ENCODE peak calls at places on chromosome 9, in ten cellular contexts. G is NCI-H2227 treated with DMSO at 0.1 percent for 48 hours; S is COR-L47; Y is activated CD8-positive, alpha-beta memory T cell treated with anti-CD3 and anti-CD28 coated beads for 24 hours; W is DMS153; U is posterior cingulate gyrus; F is hypothalamus; D is stimulated activated CD4-positive, alpha-beta T cell treated with anti-CD3 and anti-CD28 coated beads, Interleukin-1b, Interleukin-23, amount 100 ng/mL, for 24 hours; V is stimulated activated CD8-positive, alpha-beta memory T cell treated with anti-CD3 and anti-CD28 coated beads, Interleukin-2, amount 100 ng/mL, for 1 hour; N is HS-5. K is an unnamed sample.

GRCh38 chr9:6545017-6545691 is 100.4 kb downstream of the GLDC start:
- DNase-seq in S (no peak), U (no peak), G (no peak), N (no peak), W (no peak), D (no peak), F (no peak), V (no peak), Y (no peak), K (no peak)

GRCh38 chr9:119216891-119217290 is 152.3 kb downstream of the BRINP1 start:
- DNase-seq in V (no peak), S (no peak), G (no peak), N (no peak), U (no peak), Y (no peak), W (no peak), F (peak), D (no peak), K (no peak)

GRCh38 chr9:18114559-18114958 is 359.4 kb upstream of the ADAMTSL1 start:
- DNase-seq in V (no peak), Y (no peak), G (no peak), S (no peak), D (no peak), N (no peak), W (no peak), F (no peak), U (no peak), K (no peak)

GRCh38 chr9:92404437-92404836 is at the start of gene OGN:
- DNase-seq in V (no peak), G (no peak), F (no peak), U (no peak), D (no peak), N (no peak), Y (no peak), W (no peak), S (no peak), K (no peak)

GRCh38 chr9:97991818-97992217 is 8.7 kb downstream of the ANP32B start:
- DNase-seq in D (no peak), S (no peak), N (no peak), W (no peak), U (no peak), G (no peak), F (no peak), Y (no peak), V (no peak), K (no peak)

GRCh38 chr9:20930836-20931235 is 100.6 kb downstream of the HACD4 start:
- DNase-seq in V (no peak), Y (no peak), F (no peak), S (no peak), W (no peak), U (no peak), G (no peak), N (no peak), D (no peak), K (no peak)

GRCh38 chr9:89878687-89879086 is 273.9 kb downstream of the GADD45G start:
- DNase-seq in S (peak), V (no peak), Y (peak), D (no peak), W (peak), G (no peak), F (peak), U (no peak), N (no peak), K (no peak)

GRCh38 chr9:34513567-34514214 is 9.1 kb downstream of the ENHO start:
- DNase-seq in W (no peak), G (peak), U (no peak), Y (no peak), S (no peak), F (peak), V (no peak), N (no peak), D (no peak), K (peak)

GRCh38 chr9:129287595-129288305 is 109.7 kb upstream of the IER5L start:
- DNase-seq in Y (no peak), N (no peak), G (no peak), U (no peak), W (peak), V (no peak), F (no peak), D (no peak), S (peak), K (no peak)

GRCh38 chr9:1366300-1366699 is 316.1 kb downstream of the DMRT2 start:
- DNase-seq in G (no peak), D (no peak), U (no peak), V (no peak), W (no peak), F (no peak), Y (no peak), N (no peak), S (no peak), K (no peak)

GRCh38 chr9:127185931-127186781 is 63.7 kb upstream of the ANGPTL2 start:
- DNase-seq in S (no peak), V (no peak), Y (no peak), N (peak), W (no peak), D (no peak), F (peak), U (peak), G (no peak), K (no peak)

GRCh38 chr9:132372177-132373095 is 17.6 kb upstream of the SETX start:
- DNase-seq in S (no peak), N (no peak), U (no peak), D (no peak), W (peak), G (no peak), V (no peak), F (peak), Y (no peak), K (no peak)

GRCh38 chr9:83013261-83013610 is 49.7 kb downstream of the RASEF start:
- DNase-seq in W (peak), N (no peak), S (no peak), Y (no peak), D (no peak), U (no peak), G (no peak), F (no peak), V (no peak), K (no peak)

GRCh38 chr9:103530934-103531333 is 535.8 kb downstream of the CYLC2 start:
- DNase-seq in G (no peak), D (no peak), W (no peak), U (no peak), F (peak), Y (no peak), N (no peak), S (no peak), V (no peak), K (no peak)

GRCh38 chr9:109401169-109401989 is 80.5 kb upstream of the EPB41L4B start:
- DNase-seq in S (peak), U (peak), V (no peak), D (no peak), G (peak), F (peak), Y (no peak), N (peak), W (peak), K (peak)

GRCh38 chr9:34185778-34186551 is 7.1 kb downstream of the UBAP1 start:
- DNase-seq in N (peak), V (no peak), Y (peak), S (peak), G (no peak), W (peak), F (no peak), U (no peak), D (no peak), K (no peak)

GRCh38 chr9:1200847-1201251 is 150.7 kb downstream of the DMRT2 start:
- DNase-seq in Y (no peak), W (no peak), D (no peak), N (no peak), U (no peak), G (no peak), V (no peak), S (no peak), F (no peak), K (no peak)

GRCh38 chr9:33463151-33463550 is 10.6 kb downstream of the NOL6 start:
- DNase-seq in G (no peak), F (no peak), U (no peak), D (no peak), Y (no peak), S (no peak), V (no peak), N (no peak), W (no peak), K (no peak)

GRCh38 chr9:37146372-37146771 is 26.0 kb downstream of the ZCCHC7 start:
- DNase-seq in G (no peak), S (no peak), N (no peak), D (no peak), F (no peak), Y (no peak), U (no peak), V (no peak), W (no peak), K (no peak)

GRCh38 chr9:6415266-6415665 is 2.3 kb downstream of the UHRF2 start:
- DNase-seq in N (no peak), U (no peak), G (no peak), V (no peak), W (no peak), Y (no peak), D (no peak), F (no peak), S (no peak), K (no peak)

GRCh38 chr9:89477811-89478583 is 19.9 kb downstream of the SEMA4D start:
- DNase-seq in G (no peak), Y (peak), U (peak), V (peak), F (peak), S (no peak), W (no peak), N (no peak), D (no peak), K (no peak)

GRCh38 chr9:128045876-128046275 is 21.2 kb downstream of the NAIF1 start:
- DNase-seq in S (no peak), W (no peak), F (no peak), Y (no peak), D (no peak), U (no peak), V (no peak), N (no peak), G (no peak), K (no peak)

GRCh38 chr9:73577867-73578266 is 426.2 kb downstream of the ANXA1 start:
- DNase-seq in S (peak), G (no peak), N (no peak), V (no peak), U (peak), D (no peak), Y (no peak), W (peak), F (no peak), K (peak)

GRCh38 chr9:78296208-78296892 is 575 bp upstream of the PSAT1 start:
- DNase-seq in D (no peak), V (no peak), F (peak), U (peak), Y (no peak), G (peak), N (no peak), W (peak), S (peak), K (peak)

GRCh38 chr9:27154923-27155322 is 45.9 kb downstream of the TEK start:
- DNase-seq in V (no peak), S (no peak), D (no peak), G (no peak), N (peak), W (no peak), F (no peak), Y (no peak), U (no peak), K (no peak)

GRCh38 chr9:122336836-122337560 is 33.8 kb upstream of the PTGS1 start:
- DNase-seq in W (no peak), S (no peak), U (no peak), G (no peak), D (no peak), F (no peak), N (no peak), V (no peak), Y (no peak), K (no peak)

GRCh38 chr9:109520475-109521132 is 22.5 kb upstream of the PTPN3 start:
- DNase-seq in D (peak), U (peak), Y (no peak), F (peak), S (peak), N (peak), V (no peak), W (peak), G (peak), K (peak)

GRCh38 chr9:4714266-4715016 is 26.6 kb downstream of the AK3 start:
- DNase-seq in G (no peak), Y (no peak), N (no peak), S (no peak), V (no peak), F (no peak), U (no peak), D (no peak), W (no peak), K (no peak)

GRCh38 chr9:78030553-78031270 is 899 bp downstream of the GNAQ start:
- DNase-seq in W (no peak), F (peak), D (peak), V (peak), U (peak), S (peak), Y (peak), N (no peak), G (no peak), K (peak)

GRCh38 chr9:110047955-110048472 is 159.9 kb downstream of the C9orf152 start:
- DNase-seq in S (no peak), U (peak), N (no peak), F (no peak), D (peak), G (peak), W (no peak), V (no peak), Y (peak), K (peak)

GRCh38 chr9:134391319-134392231 is 65.3 kb downstream of the RXRA start:
- DNase-seq in D (peak), U (no peak), Y (peak), V (no peak), N (no peak), S (no peak), G (no peak), W (no peak), F (no peak), K (no peak)

GRCh38 chr9:21031091-21031817 is at the start of gene HACD4:
- DNase-seq in V (peak), D (peak), W (peak), U (peak), S (peak), N (no peak), Y (peak), G (peak), F (peak), K (no peak)

GRCh38 chr9:126160067-126160853 is 166.4 kb upstream of the MVB12B start:
- DNase-seq in V (no peak), F (no peak), W (no peak), U (no peak), D (no peak), N (no peak), G (no peak), S (no peak), Y (peak), K (no peak)

GRCh38 chr9:138105561-138106505 is 228.3 kb downstream of the CACNA1B start:
- DNase-seq in N (no peak), F (no peak), S (no peak), Y (peak), D (no peak), G (no peak), W (no peak), U (no peak), V (no peak), K (no peak)

GRCh38 chr9:113907282-113907681 is 31.2 kb downstream of the ZNF618 start:
- DNase-seq in N (no peak), Y (peak), S (no peak), V (no peak), D (no peak), G (no peak), F (no peak), W (no peak), U (no peak), K (no peak)

GRCh38 chr9:133236291-133237071 is 27.4 kb upstream of the OBP2B start:
- DNase-seq in G (no peak), V (no peak), U (no peak), F (no peak), N (no peak), D (no peak), Y (peak), W (peak), S (no peak), K (no peak)

GRCh38 chr9:93223241-93224180 is 39.6 kb downstream of the WNK2 start:
- DNase-seq in N (peak), U (no peak), W (peak), F (no peak), Y (no peak), V (no peak), G (no peak), S (peak), D (no peak), K (no peak)

GRCh38 chr9:33992622-33993021 is 56.1 kb downstream of the UBAP2 start:
- DNase-seq in V (no peak), G (no peak), S (no peak), D (no peak), W (no peak), Y (no peak), N (no peak), U (no peak), F (no peak), K (no peak)

K was measured in SK-N-DZ.